ENCODE peak calls at places on chromosomes 7 and 10, in five cellular contexts. D is IMR-90, S is A549, G is K562, A is GM12878. K is an unnamed sample.

GRCh38 chr10:6019796-6020195 is 42.4 kb downstream of the IL2RA start:
- DNase-seq in D (no peak), S (no peak), G (no peak), A (no peak), K (no peak)

GRCh38 chr10:129274928-129275474 is 192.0 kb upstream of the MGMT start:
- DNase-seq in D (no peak), S (no peak), G (peak), A (no peak), K (peak)

GRCh38 chr7:107860241-107860961 is 30.6 kb upstream of the DLD start:
- DNase-seq in D (no peak), S (no peak), G (no peak), A (no peak), K (no peak)

GRCh38 chr10:102644646-102645387 is 538 bp downstream of the TRIM8 start:
- DNase-seq in D (peak), S (peak), G (peak), A (no peak), K (peak)

GRCh38 chr7:36644625-36645422 is 79.5 kb downstream of the AOAH start:
- DNase-seq in D (no peak), S (no peak), G (no peak), A (no peak), K (no peak)

GRCh38 chr10:48659790-48660189 is 24.9 kb upstream of the WDFY4 start:
- DNase-seq in D (no peak), S (no peak), G (no peak), A (no peak), K (peak)

GRCh38 chr7:7970113-7970619 is 1.6 kb downstream of the GLCCI1 start:
- DNase-seq in D (no peak), S (no peak), G (no peak), A (no peak), K (peak)

GRCh38 chr7:96996937-96997511 is 8.3 kb upstream of the DLX6 start:
- DNase-seq in D (no peak), S (no peak), G (no peak), A (no peak), K (no peak)

GRCh38 chr10:69731184-69731583 is 70.5 kb upstream of the COL13A1 start:
- DNase-seq in D (peak), S (peak), G (no peak), A (no peak), K (no peak)

GRCh38 chr7:27364344-27364758 is 121.7 kb downstream of the EVX1 start:
- DNase-seq in D (peak), S (no peak), G (no peak), A (no peak), K (no peak)

GRCh38 chr7:24721378-24722030 is 35.8 kb downstream of the GSDME start:
- DNase-seq in D (no peak), S (peak), G (no peak), A (no peak), K (no peak)

GRCh38 chr10:99444676-99445075 is 14.3 kb upstream of the GOT1 start:
- DNase-seq in D (no peak), S (no peak), G (no peak), A (no peak), K (no peak)

GRCh38 chr10:99777918-99778716 is 4.3 kb upstream of the ABCC2 start:
- DNase-seq in D (no peak), S (peak), G (no peak), A (no peak), K (no peak)

GRCh38 chr10:129099992-129100391 is 367.0 kb upstream of the MGMT start:
- DNase-seq in D (no peak), S (no peak), G (no peak), A (no peak), K (no peak)

GRCh38 chr7:12102101-12102500 is 109.0 kb upstream of the TMEM106B start:
- DNase-seq in D (no peak), S (no peak), G (no peak), A (no peak), K (no peak)

GRCh38 chr10:71531485-71532446 is 135.0 kb downstream of the CDH23 start:
- DNase-seq in D (no peak), S (no peak), G (no peak), A (no peak), K (no peak)

GRCh38 chr7:103114576-103115008 is 34.3 kb downstream of the NAPEPLD start:
- DNase-seq in D (no peak), S (no peak), G (no peak), A (no peak), K (no peak)

GRCh38 chr10:57905866-57906265 is 361.8 kb downstream of the IPMK start:
- DNase-seq in D (no peak), S (no peak), G (no peak), A (no peak), K (no peak)

GRCh38 chr7:127845497-127846214 is 185.6 kb downstream of the LRRC4 start:
- DNase-seq in D (no peak), S (no peak), G (no peak), A (no peak), K (no peak)

GRCh38 chr7:100676501-100677306 is 3.2 kb downstream of the GNB2 start:
- DNase-seq in D (no peak), S (no peak), G (no peak), A (no peak), K (no peak)

GRCh38 chr7:29989257-29989995 is at the start of gene SCRN1:
- DNase-seq in D (peak), S (peak), G (no peak), A (no peak), K (peak)

GRCh38 chr10:48363617-48364355 is 57.3 kb downstream of the MAPK8 start:
- DNase-seq in D (peak), S (peak), G (peak), A (peak), K (peak)

GRCh38 chr10:83045731-83046130 is 1093.6 kb upstream of the GHITM start:
- DNase-seq in D (no peak), S (no peak), G (no peak), A (no peak), K (no peak)

GRCh38 chr7:82362129-82362528 is 81.4 kb downstream of the CACNA2D1 start:
- DNase-seq in D (peak), S (no peak), G (no peak), A (no peak), K (no peak)

DNA sequence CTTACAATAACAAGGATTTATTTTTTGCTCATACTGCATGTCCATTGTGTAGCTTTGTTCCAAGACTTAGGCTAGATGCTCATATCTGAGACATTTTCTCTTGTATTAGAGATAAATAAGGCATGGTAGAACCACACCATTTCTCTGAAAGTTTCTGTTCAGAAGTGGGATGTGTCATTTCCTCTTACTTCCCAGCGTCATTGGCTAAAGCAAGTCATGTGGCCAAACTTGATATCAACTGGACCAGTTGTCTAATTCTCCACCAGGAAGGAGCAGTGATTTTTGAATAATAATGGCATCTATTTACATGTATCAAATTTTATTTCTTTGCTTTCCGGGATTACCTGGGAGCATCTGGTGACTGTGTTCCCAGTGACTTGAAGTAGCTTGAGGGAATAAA is 38.3 kb downstream of the AHCYL2 start:
- DNase-seq in D (no peak), S (no peak), G (no peak), A (no peak), K (no peak)
- TF ChIP-seq RCOR1 in D (no peak), S (no peak), G (no peak), A (no peak), K (no peak)

DNA sequence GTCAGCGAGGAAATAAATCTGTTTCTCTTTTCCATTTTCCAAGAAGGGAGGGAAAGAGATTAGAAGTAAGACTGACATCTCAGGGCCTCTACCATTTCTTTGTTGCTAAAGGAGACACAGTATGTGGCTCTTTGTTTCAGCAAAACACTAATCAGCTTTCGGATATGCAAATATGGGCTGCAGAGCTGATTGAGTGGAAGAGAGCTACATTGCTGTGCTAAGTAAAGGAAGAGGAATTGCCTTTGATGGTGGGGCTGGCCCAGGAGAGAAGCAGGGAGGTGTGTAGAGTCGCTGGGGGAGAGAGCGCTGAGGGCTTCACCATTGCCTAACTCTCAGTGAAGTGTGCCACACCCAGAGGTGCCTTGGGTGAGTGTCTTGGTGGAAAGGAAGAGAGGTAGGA is 284.8 kb downstream of the SDK1 start:
- DNase-seq in D (no peak), S (no peak), G (no peak), A (no peak), K (no peak)
- TF ChIP-seq RCOR1 in D (no peak), S (no peak), G (no peak), A (no peak), K (no peak)

DNA sequence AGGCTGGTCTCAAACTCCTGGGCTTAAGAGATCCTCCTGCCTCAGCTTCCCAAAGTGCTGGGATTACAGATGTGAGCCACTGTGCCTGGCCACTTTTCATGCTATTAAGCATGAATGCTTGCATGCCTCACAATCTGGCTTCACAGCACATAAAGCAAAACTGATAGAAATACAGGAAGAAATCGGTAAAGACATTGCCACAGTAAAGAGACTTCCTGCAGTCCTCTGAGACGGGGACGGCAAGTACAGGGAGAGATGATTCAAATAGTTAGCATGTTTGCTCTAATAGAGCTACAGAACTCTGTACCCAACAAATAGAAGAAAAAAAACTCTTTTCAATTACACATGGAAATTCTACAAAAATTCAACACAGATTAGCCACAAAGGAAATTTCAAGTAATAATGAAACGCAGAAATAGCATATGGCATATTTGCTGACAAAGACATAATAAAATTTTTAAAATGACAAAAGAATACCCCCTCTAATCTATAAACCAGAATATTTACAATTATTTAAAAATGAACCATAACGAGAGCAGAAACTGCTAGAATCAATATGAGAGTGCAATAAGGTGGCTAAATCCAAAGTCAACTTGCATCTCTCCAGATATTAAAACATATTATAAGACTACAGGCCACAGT is 32.3 kb downstream of the CARD11 start:
- DNase-seq in D (no peak), S (no peak), G (no peak), A (no peak), K (no peak)
- TF ChIP-seq RCOR1 in D (no peak), S (no peak), G (no peak), A (no peak), K (no peak)

DNA sequence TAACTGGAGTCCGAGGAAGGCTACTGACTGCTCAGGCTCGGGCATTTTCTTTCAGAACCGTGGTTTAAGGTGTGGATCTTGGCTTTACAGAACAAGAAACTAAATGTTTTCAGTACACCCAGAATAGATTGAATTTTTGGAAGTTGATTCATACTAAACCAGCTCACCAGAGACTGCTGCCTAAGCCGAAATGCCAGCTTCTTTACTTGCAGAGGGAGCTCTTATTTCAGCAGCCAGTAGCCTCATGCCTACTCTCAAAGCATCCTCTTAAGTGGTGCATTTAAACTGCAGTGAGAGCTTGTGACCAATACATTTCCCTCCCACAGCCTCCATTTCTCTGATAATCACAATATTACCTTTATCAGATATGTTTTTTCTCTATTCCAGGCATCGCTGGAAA is 615.1 kb downstream of the SUGCT start:
- DNase-seq in D (peak), S (no peak), G (no peak), A (no peak), K (no peak)
- TF ChIP-seq RCOR1 in D (no peak), S (no peak), G (no peak), A (no peak), K (no peak)

GRCh38 chr10:43237631-43238446 is 29.0 kb downstream of the RASGEF1A start:
- DNase-seq in D (no peak), S (no peak), G (no peak), A (no peak), K (no peak)
- TF ChIP-seq RCOR1 in D (no peak), S (no peak), G (no peak), A (no peak), K (no peak)

DNA sequence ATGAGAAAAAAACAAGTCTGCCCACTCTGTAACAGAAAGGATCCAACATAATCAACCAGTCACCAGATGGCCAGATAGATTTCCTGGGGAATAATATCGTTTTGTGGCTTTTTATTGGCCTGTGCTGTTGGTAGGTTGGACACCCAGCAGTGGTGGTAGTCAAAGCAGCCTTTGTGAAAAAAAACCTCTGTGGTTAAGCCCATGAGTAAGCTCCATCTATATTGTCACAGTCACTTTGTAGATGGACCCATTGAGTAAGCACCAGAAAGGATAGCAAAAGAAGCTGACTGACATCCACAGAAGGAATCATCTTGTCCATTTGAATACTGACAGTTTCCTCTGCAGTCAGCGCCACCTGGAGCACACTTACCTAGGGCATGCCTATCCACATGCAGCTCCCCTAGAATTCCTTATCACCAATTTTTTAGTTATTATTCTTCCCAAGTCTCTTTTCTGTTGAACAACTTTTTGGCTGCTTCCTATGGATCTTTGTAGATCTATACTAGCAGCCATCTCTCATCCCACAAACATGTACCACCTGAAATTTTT is 96.9 kb downstream of the IQUB start:
- DNase-seq in D (no peak), S (no peak), G (no peak), A (no peak), K (no peak)
- TF ChIP-seq RCOR1 in D (no peak), S (no peak), G (no peak), A (no peak), K (no peak)

GRCh38 chr7:17027803-17028163 is 146.0 kb upstream of the AGR3 start:
- DNase-seq in D (no peak), S (no peak), G (no peak), A (no peak), K (no peak)
- TF ChIP-seq RCOR1 in D (no peak), S (no peak), G (no peak), A (no peak), K (no peak)

DNA sequence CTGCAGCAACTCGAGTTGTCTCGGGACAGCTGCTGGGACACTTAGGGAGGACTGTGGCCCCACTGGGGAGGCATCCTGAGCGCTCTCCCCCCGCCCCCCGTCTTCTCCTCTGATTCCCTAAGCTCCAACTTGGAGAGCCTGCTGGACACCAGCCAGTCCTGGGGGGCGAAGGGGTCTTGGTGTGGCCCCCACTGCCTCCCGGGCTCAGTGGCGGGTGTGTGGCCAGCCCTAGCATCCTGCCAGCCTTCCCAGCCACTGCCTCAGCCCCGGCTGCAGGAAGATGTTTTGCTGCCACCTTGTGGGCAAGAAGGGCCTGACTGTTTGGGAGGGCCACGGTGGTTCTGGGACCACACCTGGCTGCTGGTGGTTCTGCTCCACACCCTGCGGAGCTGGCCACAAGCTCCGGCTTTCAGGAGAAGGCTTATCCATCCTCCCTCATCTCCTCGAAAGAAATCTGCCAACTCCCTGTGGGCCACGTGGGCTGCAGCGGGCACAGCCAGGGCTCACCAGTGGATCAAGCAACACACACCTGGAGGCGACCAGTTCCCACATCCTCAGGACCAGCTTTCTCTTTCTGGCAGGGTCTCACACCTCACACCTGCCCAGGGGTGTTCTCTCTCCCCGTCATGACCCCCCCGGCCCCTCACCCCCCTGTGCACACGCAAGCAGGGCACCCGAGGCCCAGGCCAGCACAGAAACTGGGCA is 24.8 kb downstream of the AGAP3 start:
- DNase-seq in D (peak), S (peak), G (peak), A (no peak), K (peak)
- TF ChIP-seq RCOR1 in D (no peak), S (no peak), G (peak), A (no peak), K (peak)

DNA sequence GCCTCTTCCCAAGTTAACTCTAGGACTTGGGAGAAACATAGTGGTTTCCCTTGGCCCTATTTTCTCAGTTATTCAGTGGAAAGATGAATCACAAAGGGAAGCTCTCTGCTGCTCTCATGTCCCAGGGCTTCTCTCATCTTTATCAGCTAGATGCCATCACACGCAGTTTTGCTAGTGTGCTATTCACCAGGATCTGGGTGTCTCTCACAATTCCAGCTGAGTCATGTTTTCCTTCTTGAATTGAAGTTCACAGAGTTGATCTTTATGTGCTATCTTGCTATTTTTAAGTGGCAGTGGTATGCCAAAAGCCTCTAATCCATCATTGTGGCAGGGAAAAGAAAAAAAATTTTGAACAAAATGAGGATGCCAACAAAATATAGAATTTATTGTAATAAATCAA is 101.3 kb downstream of the TWIST1 start:
- DNase-seq in D (peak), S (no peak), G (no peak), A (no peak), K (no peak)
- TF ChIP-seq RCOR1 in D (no peak), S (no peak), G (no peak), A (no peak), K (no peak)

DNA sequence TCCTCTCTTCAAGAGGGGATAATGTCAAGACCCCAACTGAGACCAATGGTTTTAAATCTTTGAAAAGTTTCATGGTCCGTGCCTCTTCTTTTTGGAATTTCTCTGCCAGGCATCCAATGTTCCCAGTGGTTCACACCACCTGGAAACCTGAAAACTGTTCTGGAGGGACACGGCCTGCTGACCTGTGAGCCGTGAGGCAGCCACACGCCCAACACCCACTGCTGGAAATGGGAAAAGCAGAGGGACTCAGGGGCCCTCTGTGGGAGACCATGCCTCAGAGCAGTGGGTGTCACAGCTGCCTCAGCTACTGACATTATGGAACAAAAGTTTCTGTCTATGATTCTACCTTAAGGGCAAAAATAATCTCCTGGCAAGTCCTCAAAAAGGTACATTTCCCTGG is 70.4 kb upstream of the VIPR2 start:
- DNase-seq in D (no peak), S (no peak), G (no peak), A (no peak), K (no peak)
- TF ChIP-seq RCOR1 in D (no peak), S (no peak), G (no peak), A (no peak), K (no peak)